ENCODE peak calls at places on chromosome 5, in seven cellular contexts. F is suprapubic skin, H is fibroblast of lung, S is tibial artery, I is right atrium auricular region, N is adrenal gland, B is colonic mucosa. L is an unnamed sample.

GRCh38 chr5:172540099-172540870 is 86.0 kb upstream of the SH3PXD2B start:
- DNase-seq in F (peak; percentile 40), H (no peak), S (peak; percentile 19), I (peak; percentile 36), N (no peak), B (peak; percentile 4), L (no peak)

GRCh38 chr5:172443441-172444109 is 10.8 kb downstream of the SH3PXD2B start:
- DNase-seq in F (peak; percentile 96), H (peak; percentile 98), S (peak; percentile 92), I (peak; percentile 95), N (peak; percentile 96), B (peak; percentile 59), L (peak; percentile 85)

GRCh38 chr5:178851951-178852350 is 7.8 kb upstream of the ZNF354B start:
- DNase-seq in F (no peak), H (no peak), S (no peak), I (no peak), N (no peak), B (no peak), L (no peak)

GRCh38 chr5:55868846-55869245 is 17.7 kb downstream of the IL31RA start:
- DNase-seq in F (no peak), H (peak; percentile 99), S (no peak), I (no peak), N (peak; percentile 87), B (no peak), L (peak; percentile 91)

GRCh38 chr5:58197875-58198274 is 262.0 kb downstream of the PLK2 start:
- DNase-seq in F (no peak), H (no peak), S (no peak), I (no peak), N (no peak), B (no peak), L (no peak)

GRCh38 chr5:137192293-137192743 is 306.8 kb downstream of the SPOCK1 start:
- DNase-seq in F (no peak), H (peak; percentile 84), S (no peak), I (no peak), N (peak; percentile 54), B (no peak), L (no peak)

GRCh38 chr5:159083532-159083931 is 16.2 kb downstream of the EBF1 start:
- DNase-seq in F (no peak), H (no peak), S (no peak), I (no peak), N (no peak), B (no peak), L (no peak)

GRCh38 chr5:151556808-151557207 is 34.3 kb downstream of the FAT2 start:
- DNase-seq in F (no peak), H (no peak), S (no peak), I (no peak), N (no peak), B (no peak), L (no peak)

GRCh38 chr5:173670791-173671120 is 54.3 kb upstream of the BOD1 start:
- DNase-seq in F (peak; percentile 67), H (no peak), S (no peak), I (no peak), N (no peak), B (no peak), L (no peak)

GRCh38 chr5:79151933-79152671 is 40.5 kb downstream of the BHMT start:
- DNase-seq in F (no peak), H (peak; percentile 33), S (no peak), I (no peak), N (no peak), B (no peak), L (no peak)

GRCh38 chr5:115379622-115380344 is 83.3 kb upstream of the CCDC112 start:
- DNase-seq in F (no peak), H (peak; percentile 64), S (no peak), I (no peak), N (no peak), B (peak; percentile 58), L (no peak)

DNA sequence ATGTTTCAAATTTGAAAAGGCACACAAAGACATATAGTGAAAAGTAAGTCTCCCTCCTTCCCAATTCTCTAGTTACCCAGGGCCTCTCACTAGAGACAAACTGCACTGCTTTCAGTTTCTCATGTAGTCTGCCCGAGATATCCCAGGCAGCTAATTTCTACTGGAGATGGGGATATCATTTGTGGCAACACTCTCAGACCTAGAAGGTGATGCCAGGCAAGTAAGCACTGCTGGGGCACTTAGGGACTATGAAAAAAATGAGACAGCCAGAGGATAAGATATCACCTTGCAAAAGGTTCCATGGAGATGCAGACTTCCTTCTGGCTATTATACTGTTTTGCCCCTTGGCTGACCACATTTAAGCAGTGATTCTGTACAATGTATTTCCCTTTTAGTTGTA is 12.6 kb downstream of the SIL1 start:
- DNase-seq in F (no peak), H (no peak), S (peak; percentile 11), I (no peak), N (no peak), B (no peak), L (no peak)
- H3K4me3 ChIP-seq in F (no peak overlapping the region), H (no peak overlapping the region), S (no peak overlapping the region), I (no peak overlapping the region), N (no peak overlapping the region), B (no peak overlapping the region), L (peak overlapping the region; percentile 14)

GRCh38 chr5:150213530-150213929 is 23.7 kb downstream of the SLC6A7 start:
- DNase-seq in F (no peak), H (peak; percentile 53), S (no peak), I (no peak), N (no peak), B (no peak), L (no peak)

GRCh38 chr5:150217041-150217440 is 27.2 kb downstream of the SLC6A7 start:
- DNase-seq in F (no peak), H (no peak), S (no peak), I (no peak), N (no peak), B (peak; percentile 73), L (no peak)

GRCh38 chr5:150211156-150212030 is 21.5 kb downstream of the SLC6A7 start:
- DNase-seq in F (no peak), H (no peak), S (no peak), I (no peak), N (no peak), B (peak; percentile 81), L (no peak)

GRCh38 chr5:150215978-150216944 is 26.4 kb downstream of the SLC6A7 start:
- DNase-seq in F (no peak), H (no peak), S (no peak), I (no peak), N (no peak), B (peak; percentile 87), L (no peak)

GRCh38 chr5:150214289-150214688 is 24.4 kb downstream of the SLC6A7 start:
- DNase-seq in F (no peak), H (peak; percentile 62), S (peak; percentile 84), I (peak; percentile 72), N (no peak), B (no peak), L (no peak)
- TF ChIP-seq CTCF in F (no peak), H (peak; percentile 24), S (peak; percentile 34), I (peak; percentile 53), N (no peak), B (no peak), L (peak; percentile 39)

GRCh38 chr5:61277190-61277589 is 54.9 kb upstream of the ZSWIM6 start:
- DNase-seq in F (no peak), H (peak; percentile 58), S (no peak), I (no peak), N (no peak), B (no peak), L (peak; percentile 13)

GRCh38 chr5:61274561-61274960 is 57.5 kb upstream of the ZSWIM6 start:
- DNase-seq in F (no peak), H (peak; percentile 59), S (no peak), I (no peak), N (no peak), B (no peak), L (no peak)

GRCh38 chr5:61273279-61273678 is 58.8 kb upstream of the ZSWIM6 start:
- DNase-seq in F (no peak), H (no peak), S (no peak), I (no peak), N (no peak), B (no peak), L (no peak)

GRCh38 chr5:61277781-61278180 is 54.3 kb upstream of the ZSWIM6 start:
- DNase-seq in F (no peak), H (peak; percentile 35), S (no peak), I (no peak), N (no peak), B (no peak), L (no peak)

GRCh38 chr5:61275841-61276240 is 56.2 kb upstream of the ZSWIM6 start:
- DNase-seq in F (no peak), H (peak; percentile 71), S (peak; percentile 77), I (peak; percentile 67), N (peak; percentile 62), B (no peak), L (peak; percentile 36)
- H3K4me3 ChIP-seq in F (no peak overlapping the region), H (no peak overlapping the region), S (no peak overlapping the region), I (no peak overlapping the region), N (no peak overlapping the region), B (no peak overlapping the region), L (no peak overlapping the region)

DNA sequence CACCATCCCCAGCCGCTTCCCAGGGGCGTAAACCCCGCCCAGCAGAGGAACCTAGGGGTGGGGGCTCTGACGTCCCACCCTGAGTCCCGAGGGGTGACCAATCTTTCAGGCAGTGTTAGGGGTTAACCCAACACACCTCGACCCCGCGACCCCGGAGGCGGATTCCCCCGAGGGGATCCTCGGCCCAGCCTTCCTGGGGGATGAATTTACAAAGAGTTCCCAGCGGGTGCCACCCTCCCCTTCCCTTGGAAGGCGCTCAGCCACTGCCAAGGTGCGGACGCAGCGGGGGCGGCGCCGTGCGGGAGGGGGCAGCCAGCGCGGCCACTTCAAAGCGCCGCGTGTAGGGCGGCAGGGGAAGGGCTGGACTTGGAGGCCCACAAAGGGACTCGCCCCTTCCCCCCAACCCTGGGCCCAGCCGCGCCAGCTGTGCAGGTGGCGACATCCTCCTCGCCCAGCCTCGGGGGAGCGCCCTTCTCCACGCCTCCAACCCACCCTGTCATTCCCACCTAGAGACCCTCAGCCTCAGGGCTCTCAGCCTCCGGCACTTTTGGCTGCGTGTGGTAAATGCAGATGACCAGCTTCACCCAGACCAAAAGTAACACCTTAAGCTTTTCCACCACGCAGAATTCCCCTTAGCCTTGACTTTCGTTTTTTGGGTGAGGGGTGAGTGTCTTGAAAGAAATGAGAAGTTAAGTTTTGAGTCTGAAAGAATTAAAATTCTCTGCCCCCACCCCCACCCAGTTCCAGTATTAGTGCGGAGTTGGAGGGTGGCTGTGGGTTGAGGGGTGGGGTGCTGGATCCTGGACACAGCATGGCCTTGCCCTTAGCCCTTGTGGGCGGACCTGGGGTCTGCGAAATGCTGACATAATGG is 43.3 kb upstream of the TCF7 start:
- DNase-seq in F (no peak), H (peak; percentile 28), S (no peak), I (no peak), N (no peak), B (no peak), L (no peak)
- TF ChIP-seq CTCF in F (no peak), H (no peak), S (no peak), I (no peak), N (no peak), B (no peak), L (no peak)

GRCh38 chr5:64165160-64165499 is 513 bp upstream of the RNF180 start:
- DNase-seq in F (no peak), H (peak; percentile 0), S (no peak), I (no peak), N (no peak), B (no peak), L (no peak)
- H3K4me3 ChIP-seq in F (peak overlapping the region; percentile 71), H (peak overlapping the region; percentile 55), S (peak overlapping the region; percentile 67), I (peak overlapping the region; percentile 84), N (peak overlapping the region; percentile 87), B (peak overlapping the region; percentile 57), L (no peak overlapping the region)

GRCh38 chr5:102971693-102972293 is 148.1 kb downstream of the GIN1 start:
- DNase-seq in F (no peak), H (peak; percentile 60), S (no peak), I (no peak), N (no peak), B (no peak), L (no peak)
- TF ChIP-seq CTCF in F (no peak), H (peak; percentile 43), S (peak; percentile 67), I (peak; percentile 61), N (peak; percentile 59), B (no peak), L (peak; percentile 66)

L was measured in AG04450.